ENCODE peak calls at places on chromosomes 12 and 14, in four cellular contexts. C is IMR-90, W is GM12878, N is endothelial cell of umbilical vein. P is an unnamed sample.

GRCh38 chr14:96762650-96763049 is 34.5 kb upstream of the VRK1 start:
- DNase-seq in W (peak), C (peak), N (peak), P (peak)

GRCh38 chr12:44372259-44372658 is 503.9 kb downstream of the NELL2 start:
- DNase-seq in N (no peak), W (no peak), C (peak), P (no peak)

GRCh38 chr12:2646341-2646740 is 148.4 kb upstream of the FKBP4 start:
- DNase-seq in N (no peak), W (no peak), C (no peak), P (no peak)

GRCh38 chr14:92914087-92914656 is 8.8 kb upstream of the CHGA start:
- DNase-seq in C (peak), W (no peak), N (peak), P (peak)

GRCh38 chr12:58302487-58303011 is 361.2 kb downstream of the ATP23 start:
- DNase-seq in W (no peak), C (no peak), N (peak), P (no peak)

GRCh38 chr14:96146131-96146771 is 58.4 kb upstream of the BDKRB2 start:
- DNase-seq in W (no peak), C (peak), N (peak), P (no peak)

GRCh38 chr12:124551268-124552144 is 15.9 kb downstream of the NCOR2 start:
- DNase-seq in W (no peak), N (no peak), C (peak), P (no peak)

GRCh38 chr12:96172981-96173380 is 21.2 kb upstream of the ELK3 start:
- DNase-seq in C (no peak), W (no peak), N (no peak), P (no peak)

GRCh38 chr14:91284146-91284790 is 39.8 kb upstream of the GPR68 start:
- DNase-seq in C (peak), N (no peak), W (no peak), P (no peak)

GRCh38 chr12:88194868-88195267 is 52.8 kb downstream of the TMTC3 start:
- DNase-seq in C (no peak), N (no peak), W (no peak), P (no peak)

GRCh38 chr12:27781680-27782079 is 1.6 kb upstream of the MANSC4 start:
- DNase-seq in C (peak), W (no peak), N (no peak), P (no peak)

GRCh38 chr12:53190108-53190729 is 9.5 kb upstream of the CSAD start:
- DNase-seq in C (peak), W (no peak), N (peak), P (peak)

GRCh38 chr12:12181516-12181915 is 85.3 kb downstream of the LRP6 start:
- DNase-seq in N (peak), W (no peak), C (peak), P (no peak)

GRCh38 chr12:111826316-111826715 is 15.7 kb upstream of the MAPKAPK5 start:
- DNase-seq in W (no peak), C (no peak), N (no peak), P (no peak)

GRCh38 chr14:72128629-72129028 is 196.4 kb downstream of the RGS6 start:
- DNase-seq in W (no peak), C (no peak), N (no peak), P (no peak)

GRCh38 chr14:32201816-32202467 is at the start of gene RNU6-7:
- DNase-seq in C (peak), W (no peak), N (no peak), P (no peak)

GRCh38 chr12:119479121-119479561 is 114.4 kb upstream of the TMEM233 start:
- DNase-seq in N (no peak), C (no peak), W (no peak), P (no peak)

GRCh38 chr12:116138380-116138779 is 139.1 kb downstream of the MED13L start:
- DNase-seq in W (no peak), N (no peak), C (no peak), P (no peak)

GRCh38 chr12:54002278-54002914 is 2.4 kb downstream of the HOXC9 start:
- DNase-seq in C (no peak), W (no peak), N (no peak), P (no peak)

GRCh38 chr12:51533799-51534198 is 57.2 kb upstream of the SCN8A start:
- DNase-seq in W (no peak), N (peak), C (peak), P (no peak)

GRCh38 chr12:93103154-93103553 is 174.1 kb upstream of the EEA1 start:
- DNase-seq in C (no peak), N (no peak), W (no peak), P (no peak)

GRCh38 chr12:97386133-97386581 is 76.4 kb upstream of the RMST start:
- DNase-seq in N (no peak), W (no peak), C (no peak), P (no peak)

GRCh38 chr12:125140918-125141573 is 75.8 kb downstream of the AACS start:
- DNase-seq in W (no peak), C (peak), N (peak), P (no peak)

GRCh38 chr14:105529506-105530445 is 3.4 kb downstream of the TMEM121 start:
- DNase-seq in C (no peak), N (no peak), W (no peak), P (no peak)

GRCh38 chr14:81301813-81302212 is 81.1 kb upstream of the GTF2A1 start:
- DNase-seq in C (no peak), N (no peak), W (no peak), P (no peak)
- TF ChIP-seq FOS in C (no peak), N (no peak), W (no peak), P (no peak)

GRCh38 chr12:43307126-43307525 is 244.9 kb downstream of the ADAMTS20 start:
- DNase-seq in N (no peak), W (no peak), C (no peak), P (no peak)

GRCh38 chr12:43308776-43309175 is 243.2 kb downstream of the ADAMTS20 start:
- DNase-seq in W (no peak), N (no peak), C (no peak), P (no peak)

GRCh38 chr12:43310596-43310995 is 241.4 kb downstream of the ADAMTS20 start:
- DNase-seq in C (no peak), W (no peak), N (no peak), P (no peak)

GRCh38 chr12:43312991-43313505 is 239.0 kb downstream of the ADAMTS20 start:
- DNase-seq in N (no peak), W (no peak), C (no peak), P (no peak)

DNA sequence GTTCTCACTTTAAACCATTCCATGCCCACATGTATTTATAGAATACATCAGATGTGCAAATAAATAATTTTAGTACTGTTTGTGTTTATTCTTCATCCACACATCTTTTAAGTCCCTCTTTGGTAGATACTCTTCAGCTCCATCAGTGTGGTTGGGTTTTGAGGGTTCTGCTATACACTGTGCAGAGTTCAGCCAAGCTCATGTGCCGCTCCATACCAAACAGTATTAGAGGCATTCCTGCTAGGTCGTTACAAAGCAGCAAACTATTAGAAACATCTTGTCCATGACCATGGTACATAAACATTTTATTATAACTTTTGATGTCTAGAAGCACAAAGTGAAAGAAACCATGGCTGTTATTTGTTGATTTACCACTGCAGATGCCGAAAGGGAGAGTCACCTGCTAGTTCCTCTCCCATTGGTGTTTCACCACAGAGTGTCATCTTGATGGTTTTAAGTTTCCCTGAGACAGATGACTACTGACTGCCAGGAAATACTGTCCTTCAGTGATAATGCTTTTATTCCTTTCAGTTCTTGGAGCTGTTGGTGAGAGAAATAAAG is 242.1 kb downstream of the ADAMTS20 start:
- DNase-seq in W (no peak), N (no peak), C (peak), P (no peak)
- TF ChIP-seq FOS in W (no peak), N (no peak), C (peak), P (no peak)

GRCh38 chr12:108839011-108839889 is 18.1 kb downstream of the SSH1 start:
- DNase-seq in W (no peak), N (peak), C (peak), P (no peak)
- TF ChIP-seq FOS in W (no peak), N (no peak), C (no peak), P (no peak)

DNA sequence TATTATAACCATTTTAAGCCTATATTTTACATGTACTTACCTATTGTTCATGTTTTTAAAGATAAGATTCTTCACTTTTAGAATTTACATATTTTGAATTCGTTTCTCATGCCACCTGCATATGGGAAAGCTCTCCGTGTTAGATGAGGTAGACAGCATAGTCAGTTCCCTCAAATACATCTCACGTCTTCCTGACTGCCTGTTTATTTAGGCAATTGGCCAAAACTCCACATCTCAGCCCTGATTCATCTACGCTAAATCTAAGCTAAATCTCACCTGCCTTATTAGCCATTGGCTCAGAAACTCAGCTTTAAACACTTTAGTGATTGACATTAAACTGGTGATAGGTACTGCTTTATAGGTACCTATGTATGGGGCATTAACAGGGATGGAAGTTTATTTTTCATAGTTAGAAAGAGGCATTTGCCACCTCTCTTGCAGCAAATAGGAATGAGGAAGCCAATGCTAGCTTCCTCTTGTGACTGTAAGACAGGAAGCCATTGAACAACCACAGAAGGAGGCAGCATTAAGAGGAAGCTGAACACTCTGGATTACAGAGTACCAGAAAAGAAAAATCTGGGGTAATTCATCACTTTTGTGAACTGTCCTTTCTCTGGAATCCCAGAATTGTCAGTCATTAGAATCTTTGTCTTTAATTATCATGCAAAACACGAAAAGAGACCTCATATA is 111.9 kb downstream of the LRFN5 start:
- DNase-seq in C (no peak), W (no peak), N (no peak), P (no peak)
- TF ChIP-seq FOS in C (no peak), W (no peak), N (no peak), P (no peak)

P was measured in K562.